ENCODE peak calls at places on chromosomes 3 and 15, in four cellular contexts. E is AG04449, O is hypothalamus, F is SJCRH30. T is an unnamed sample.
A peak's percentile ranks its signal among the peaks of the same experiment; 100 is the strongest.

GRCh38 chr15:58764468-58764867 is 6.6 kb upstream of the MINDY2 start:
- DNase-seq in O (no peak), F (no peak), E (no peak), T (no peak)

GRCh38 chr15:65404196-65404872 is 18.4 kb downstream of the IGDCC4 start:
- DNase-seq in O (no peak), F (peak; percentile 20), E (no peak), T (no peak)

GRCh38 chr3:66092175-66092990 is 53.7 kb upstream of the MAGI1 start:
- DNase-seq in E (no peak), F (no peak), O (no peak), T (no peak)

GRCh38 chr3:16290007-16290826 is 25.2 kb downstream of the OXNAD1 start:
- DNase-seq in O (no peak), E (no peak), F (peak; percentile 19), T (peak; percentile 28)

GRCh38 chr3:192575879-192576506 is 151.3 kb downstream of the FGF12 start:
- DNase-seq in F (no peak), O (no peak), E (no peak), T (no peak)

GRCh38 chr3:154122096-154122911 is 1.1 kb downstream of the ARHGEF26 start:
- DNase-seq in O (no peak), F (peak; percentile 31), E (no peak), T (no peak)

GRCh38 chr3:29153811-29154210 is 127.1 kb upstream of the RBMS3 start:
- DNase-seq in F (no peak), E (no peak), O (no peak), T (no peak)

GRCh38 chr3:159879598-159879997 is 109.0 kb upstream of the IL12A start:
- DNase-seq in F (no peak), O (no peak), E (no peak), T (no peak)

GRCh38 chr3:130816873-130817445 is 70.3 kb upstream of the PIK3R4 start:
- DNase-seq in O (no peak), F (peak; percentile 60), E (no peak), T (no peak)

GRCh38 chr3:18124501-18124900 is 300.6 kb downstream of the SATB1 start:
- DNase-seq in O (no peak), E (peak; percentile 34), F (peak; percentile 37), T (no peak)

GRCh38 chr3:171160326-171160725 is 133.8 kb upstream of the SLC2A2 start:
- DNase-seq in O (no peak), E (no peak), F (no peak), T (no peak)

GRCh38 chr3:42780892-42781700 is 8.0 kb upstream of the CCDC13 start:
- DNase-seq in E (no peak), F (peak; percentile 9), O (no peak), T (peak; percentile 10)

GRCh38 chr3:32421991-32422859 is 30.6 kb downstream of the CMTM7 start:
- DNase-seq in E (peak; percentile 44), F (peak; percentile 16), O (no peak), T (peak; percentile 53)

GRCh38 chr3:52670621-52671521 is 14.8 kb downstream of the PBRM1 start:
- DNase-seq in F (peak; percentile 7), E (peak; percentile 100), O (no peak), T (no peak)

GRCh38 chr15:73540161-73540560 is 93.0 kb downstream of the NPTN start:
- DNase-seq in F (no peak), E (no peak), O (no peak), T (no peak)

GRCh38 chr15:51775967-51776816 is 24.8 kb downstream of the TMOD2 start:
- DNase-seq in E (no peak), F (peak; percentile 50), O (no peak), T (peak; percentile 53)

GRCh38 chr15:40300771-40301170 is 7.0 kb downstream of the PLCB2 start:
- DNase-seq in E (no peak), O (no peak), F (no peak), T (no peak)

GRCh38 chr3:126472277-126473006 is 3.2 kb downstream of the ZXDC start:
- DNase-seq in F (peak; percentile 59), O (no peak), E (peak; percentile 42), T (peak; percentile 56)

GRCh38 chr3:194905696-194906095 is 220.0 kb downstream of the FAM43A start:
- DNase-seq in O (no peak), E (no peak), F (no peak), T (no peak)

GRCh38 chr15:31397851-31398661 is 71.4 kb downstream of the KLF13 start:
- DNase-seq in O (no peak), E (no peak), F (no peak), T (no peak)

GRCh38 chr15:101250331-101250730 is 1.5 kb downstream of the CHSY1 start:
- DNase-seq in F (no peak), E (peak; percentile 31), O (no peak), T (no peak)

GRCh38 chr3:182861345-182861744 is 68.0 kb downstream of the ATP11B start:
- DNase-seq in E (no peak), F (no peak), O (no peak), T (no peak)

GRCh38 chr3:154132777-154133375 is 11.7 kb downstream of the ARHGEF26 start:
- DNase-seq in E (no peak), O (no peak), F (no peak), T (peak; percentile 69)

GRCh38 chr15:47244361-47244760 is 472.9 kb upstream of the SEMA6D start:
- DNase-seq in O (no peak), F (no peak), E (no peak), T (no peak)

GRCh38 chr15:66774001-66774814 is 72.2 kb downstream of the SMAD6 start:
- DNase-seq in F (peak; percentile 83), E (no peak), O (peak; percentile 7), T (peak; percentile 26)

GRCh38 chr15:34364041-34364440 is 3.0 kb downstream of the LPCAT4 start:
- DNase-seq in O (no peak), F (no peak), E (no peak), T (no peak)

GRCh38 chr3:46075816-46076215 is 48.5 kb upstream of the XCR1 start:
- DNase-seq in O (no peak), F (no peak), E (no peak), T (no peak)

GRCh38 chr15:25185156-25185710 is 230.4 kb downstream of the SNRPN start:
- DNase-seq in F (no peak), O (no peak), E (no peak), T (no peak)

GRCh38 chr3:187550446-187550845 is 119.7 kb downstream of the SST start:
- DNase-seq in O (no peak), F (no peak), E (no peak), T (no peak)

GRCh38 chr15:75065467-75065850 is 42.1 kb downstream of the PPCDC start:
- DNase-seq in F (peak; percentile 92), E (no peak), O (no peak), T (peak; percentile 3)

GRCh38 chr3:42501681-42502428 is 588 bp upstream of the VIPR1 start:
- DNase-seq in O (no peak), F (no peak), E (no peak), T (peak; percentile 2)

GRCh38 chr3:132448211-132448961 is 31.1 kb downstream of the DNAJC13 start:
- DNase-seq in E (no peak), O (no peak), F (peak; percentile 17), T (no peak)

GRCh38 chr15:95169701-95170459 is 938.5 kb downstream of the MCTP2 start:
- DNase-seq in E (no peak), F (no peak), O (no peak), T (no peak)

GRCh38 chr15:91584895-91585294 is 268.6 kb upstream of the SLCO3A1 start:
- DNase-seq in E (no peak), F (no peak), O (no peak), T (no peak)

GRCh38 chr3:59212128-59212764 is 162.4 kb upstream of the CFAP20DC start:
- DNase-seq in O (no peak), F (no peak), E (peak; percentile 7), T (peak; percentile 26)

T was measured in NCI-H774.